ENCODE peak calls at places on chromosomes 12 and 14, in five cellular contexts. Q, L, S, E and J are unnamed samples. For H3K9me3 and H3K36me3, the result is how much of the 10 kb centered on the place peaks cover.

GRCh38 chr12:64006211-64006610 is 161.7 kb downstream of the SRGAP1 start:
- DNase-seq in Q (no peak), E (no peak), L (peak), S (no peak), J (no peak)

GRCh38 chr12:74849801-74850200 is 312.2 kb downstream of the ATXN7L3B start:
- DNase-seq in Q (no peak), E (no peak), L (no peak), S (no peak), J (peak)

GRCh38 chr14:91328313-91329050 is 84.0 kb upstream of the GPR68 start:
- DNase-seq in E (no peak), S (no peak), L (no peak), Q (no peak), J (no peak)

GRCh38 chr12:119781804-119782203 is 95.3 kb downstream of the CIT start:
- DNase-seq in Q (no peak), L (no peak), S (no peak), E (no peak), J (no peak)

GRCh38 chr14:106308839-106309389 is 782.5 kb downstream of the TMEM121 start:
- DNase-seq in Q (peak), L (no peak), E (peak), S (no peak), J (no peak)

GRCh38 chr12:8078400-8078799 is 3.7 kb upstream of the NECAP1 start:
- DNase-seq in E (peak), Q (peak), L (peak), S (peak), J (peak)

GRCh38 chr14:55957950-55958349 is 160.3 kb upstream of the PELI2 start:
- DNase-seq in Q (no peak), E (no peak), S (no peak), L (peak), J (no peak)

GRCh38 chr12:38386238-38386985 is 69.8 kb downstream of the ALG10B start:
- DNase-seq in L (no peak), Q (no peak), E (no peak), S (no peak), J (no peak)

GRCh38 chr12:95215925-95216324 is 1.3 kb downstream of the FGD6 start:
- DNase-seq in Q (no peak), S (no peak), E (no peak), L (peak), J (peak)

GRCh38 chr12:49912345-49912744 is 8.6 kb upstream of the FAIM2 start:
- DNase-seq in Q (no peak), L (no peak), S (no peak), E (no peak), J (no peak)

GRCh38 chr12:13175499-13175898 is 21.0 kb upstream of the EMP1 start:
- DNase-seq in L (peak), S (no peak), E (peak), Q (no peak), J (peak)

GRCh38 chr12:127133675-127134335 is 1133.2 kb upstream of the TMEM132C start:
- DNase-seq in Q (no peak), S (no peak), E (no peak), L (no peak), J (no peak)

GRCh38 chr12:124917135-124917840 is 2.8 kb upstream of the UBC start:
- DNase-seq in Q (peak), S (peak), L (peak), E (peak), J (peak)

GRCh38 chr14:36716614-36717184 is 55.0 kb downstream of the PAX9 start:
- DNase-seq in Q (no peak), E (no peak), L (no peak), S (no peak), J (no peak)

GRCh38 chr14:61025239-61026223 is 44.5 kb downstream of the SLC38A6 start:
- DNase-seq in L (peak), Q (peak), S (peak), E (peak), J (peak)

GRCh38 chr12:128190614-128191013 is 76.4 kb upstream of the TMEM132C start:
- DNase-seq in S (no peak), Q (no peak), E (no peak), L (no peak), J (peak)

GRCh38 chr14:91453744-91454143 is 36.1 kb upstream of the CCDC88C start:
- DNase-seq in Q (no peak), L (no peak), S (no peak), E (peak), J (no peak)

DNA sequence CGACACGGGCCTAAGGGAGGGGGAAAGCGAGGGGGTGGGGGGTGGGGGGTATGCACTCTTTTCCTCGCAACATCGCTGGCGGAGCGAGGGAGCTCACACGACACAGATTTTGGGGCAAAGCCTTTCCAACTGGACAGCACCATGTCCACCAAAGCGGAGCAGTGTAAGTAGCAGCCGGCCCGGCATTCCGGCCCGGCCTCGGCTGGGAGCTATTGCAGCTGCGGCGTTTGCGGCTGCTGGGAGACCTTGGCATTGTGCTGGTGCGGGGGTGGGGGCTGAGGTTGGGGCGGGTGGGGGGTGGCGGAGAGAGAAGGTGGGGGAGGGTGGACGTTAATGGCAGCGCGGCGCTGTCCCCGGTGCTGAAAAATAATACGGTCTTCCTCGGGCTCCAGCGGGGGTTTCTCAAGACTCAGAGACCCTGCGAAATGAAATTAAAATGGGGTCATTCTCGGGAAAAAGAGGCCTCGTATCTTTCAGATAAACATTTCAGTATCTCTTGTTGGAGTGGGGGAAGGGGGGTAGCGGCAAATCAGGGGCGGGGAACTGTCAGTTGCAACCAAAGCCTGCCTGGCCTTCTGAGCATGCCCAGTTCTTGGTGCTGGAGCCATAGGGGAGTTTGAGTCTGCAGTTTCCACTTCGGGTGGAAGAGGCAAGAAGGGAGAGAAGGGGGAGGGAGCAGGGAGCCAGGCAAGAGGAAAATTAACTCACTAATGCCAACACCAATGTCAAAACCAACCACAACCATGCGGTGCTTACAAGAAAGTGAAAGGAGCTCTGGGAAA is at the start of gene UNC79:
- DNase-seq in L (peak), S (no peak), E (no peak), Q (no peak), J (peak)
- H3K4me3 ChIP-seq in L (peak), S (no peak), E (no peak), Q (no peak), J (peak)

GRCh38 chr12:22372277-22372837 is 37.9 kb upstream of the ST8SIA1 start:
- DNase-seq in S (no peak), E (no peak), Q (no peak), L (no peak), J (no peak)
- H3K9me3 ChIP-seq in S (under half), E (under half), Q (under half), L (under half), J (under half)

GRCh38 chr14:103728721-103729120 is 13.1 kb downstream of the ZFYVE21 start:
- DNase-seq in E (no peak), L (no peak), Q (no peak), S (no peak), J (no peak)

GRCh38 chr14:103731481-103731880 is 15.9 kb downstream of the ZFYVE21 start:
- DNase-seq in L (no peak), Q (no peak), E (no peak), S (no peak), J (no peak)

GRCh38 chr14:103729496-103730448 is 14.2 kb downstream of the ZFYVE21 start:
- DNase-seq in Q (no peak), E (no peak), S (no peak), L (no peak), J (no peak)

GRCh38 chr14:103731916-103732867 is 16.6 kb downstream of the ZFYVE21 start:
- DNase-seq in S (no peak), E (no peak), L (no peak), Q (no peak), J (no peak)

DNA sequence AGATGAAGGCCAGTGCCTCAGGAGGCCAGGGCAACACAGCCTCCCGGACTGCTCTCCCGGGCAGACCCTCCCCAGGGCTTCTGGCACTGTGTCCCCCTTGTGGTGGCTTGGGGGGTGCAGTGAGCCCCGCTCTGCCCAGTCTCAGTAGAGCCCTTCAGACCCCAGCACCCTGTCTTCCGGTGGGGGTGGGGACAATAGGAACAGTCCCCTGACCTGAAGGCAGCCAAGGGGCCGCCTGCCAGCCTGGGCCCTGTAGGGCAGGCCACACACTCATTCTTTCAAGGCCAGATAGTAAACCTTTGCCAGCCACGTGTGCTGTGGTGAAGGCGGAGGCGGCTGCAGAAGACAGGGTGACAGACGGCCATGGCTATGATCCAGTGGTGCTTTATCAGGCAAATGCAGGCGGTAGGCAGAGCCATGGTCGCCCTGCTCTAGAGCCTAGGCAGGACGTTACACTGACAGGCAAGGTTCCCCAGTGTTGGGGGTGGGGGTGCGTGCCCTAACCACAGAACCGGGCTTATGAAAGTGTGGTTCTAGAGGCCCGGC is 15.0 kb downstream of the ZFYVE21 start:
- DNase-seq in Q (no peak), E (no peak), L (peak), S (peak), J (no peak)
- H3K36me3 ChIP-seq in Q (under half), E (under half), L (under half), S (under half), J (half or more)

DNA sequence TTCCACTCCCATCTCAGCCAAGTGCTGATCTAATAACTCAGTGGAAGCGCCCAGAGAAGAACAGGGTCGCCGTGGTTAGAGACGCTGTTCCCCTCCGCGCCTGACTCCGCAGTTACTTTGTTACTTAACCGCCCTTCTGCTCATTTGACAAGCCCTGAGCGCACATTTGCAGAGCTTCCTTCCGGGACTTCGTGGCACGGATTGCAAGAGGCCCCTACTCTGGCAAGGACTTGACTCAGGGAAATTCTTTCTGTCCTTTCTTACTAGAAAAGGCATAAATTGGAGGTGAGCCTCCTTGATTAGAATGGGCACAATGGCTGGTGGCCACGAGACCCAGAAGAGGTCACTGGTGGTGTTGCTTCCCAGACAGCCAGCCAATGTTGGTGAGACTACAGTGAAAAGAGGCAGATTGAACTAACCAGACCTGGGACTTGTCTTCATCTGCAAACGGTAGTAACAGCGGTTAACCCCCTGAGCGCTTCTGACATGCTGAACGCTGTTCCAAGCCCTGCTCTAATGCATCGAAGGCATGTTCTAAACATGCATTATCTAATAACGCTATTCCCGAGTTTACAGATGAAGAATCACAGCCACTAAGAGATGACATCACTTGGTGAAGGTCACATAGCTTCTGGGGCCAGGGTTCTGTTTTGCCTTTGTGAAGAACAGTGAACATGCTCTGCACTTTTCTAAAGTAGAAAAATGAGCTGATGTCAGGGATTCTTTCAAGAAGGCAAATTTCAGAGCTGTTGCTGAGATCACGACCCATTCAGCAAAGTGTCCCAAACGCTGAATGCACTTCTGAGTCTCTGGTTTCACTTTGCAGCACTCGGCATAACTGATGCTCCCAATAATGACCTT is 55.8 kb downstream of the FOS start:
- DNase-seq in E (peak), S (no peak), Q (peak), L (no peak), J (no peak)
- H3K4me3 ChIP-seq in E (no peak), S (no peak), Q (peak), L (no peak), J (peak)

GRCh38 chr12:56866493-56866892 is 67.7 kb downstream of the SDR9C7 start:
- DNase-seq in S (no peak), E (no peak), L (no peak), Q (no peak), J (no peak)
- H3K9me3 ChIP-seq in S (under half), E (under half), L (under half), Q (under half), J (half or more)

DNA sequence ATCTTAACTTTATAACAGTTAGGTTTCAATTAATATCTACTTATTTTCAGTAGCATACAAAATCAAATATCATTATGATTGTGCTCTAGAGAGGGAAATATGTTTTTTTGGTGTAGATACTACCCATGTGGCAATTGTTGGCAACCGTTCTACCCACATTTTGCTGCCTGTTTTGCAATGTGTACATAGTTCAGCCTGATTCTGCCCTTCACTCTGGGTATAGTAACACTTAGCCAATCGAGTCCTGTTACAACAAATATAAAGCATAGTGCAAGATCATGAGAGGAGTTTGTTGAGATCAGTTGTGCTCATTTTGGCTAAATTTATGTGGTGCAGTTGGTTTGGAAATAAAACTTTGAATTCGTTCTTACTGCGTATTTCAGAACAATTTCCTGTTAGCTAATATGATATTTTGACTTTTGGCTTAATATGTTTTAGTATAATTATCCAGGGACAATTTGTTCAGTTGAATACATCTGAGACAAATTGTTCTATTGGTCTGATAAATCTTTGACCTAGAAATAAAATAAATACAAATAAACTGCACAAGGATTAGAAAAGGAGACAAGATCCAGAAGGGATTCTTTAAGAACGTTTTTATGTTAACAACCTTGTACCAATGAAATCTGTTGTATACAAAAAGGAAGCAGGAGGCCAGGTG is 76.9 kb downstream of the ATF7IP start:
- DNase-seq in S (no peak), Q (no peak), E (no peak), L (no peak), J (peak)
- H3K36me3 ChIP-seq in S (under half), Q (under half), E (under half), L (under half), J (half or more)

GRCh38 chr12:33432992-33433391 is 6.6 kb downstream of the SYT10 start:
- DNase-seq in L (no peak), S (no peak), Q (no peak), E (no peak), J (peak)
- H3K4me3 ChIP-seq in L (no peak), S (no peak), Q (no peak), E (no peak), J (no peak)

DNA sequence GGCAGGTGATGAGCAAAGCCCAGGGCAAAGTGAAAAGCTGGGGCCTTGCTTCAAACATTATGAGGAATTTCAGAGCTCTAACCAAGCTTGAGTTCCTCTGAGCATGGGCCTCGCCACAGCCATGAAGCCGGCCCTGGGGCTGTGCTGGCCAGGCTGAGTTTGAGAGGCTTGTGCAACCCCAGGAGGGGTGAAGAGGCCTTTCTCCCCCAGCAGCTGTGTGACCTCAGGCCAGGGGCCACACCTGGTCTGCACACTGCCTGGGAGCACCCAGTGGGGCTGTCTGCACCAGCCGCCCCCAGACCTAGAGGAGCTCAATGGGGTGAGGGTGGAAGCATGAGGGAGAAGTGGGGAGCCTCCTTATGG is 204.9 kb upstream of the C14orf180 start:
- DNase-seq in L (no peak), S (no peak), Q (no peak), E (no peak), J (no peak)
- H3K9me3 ChIP-seq in L (under half), S (under half), Q (under half), E (under half), J (under half)

DNA sequence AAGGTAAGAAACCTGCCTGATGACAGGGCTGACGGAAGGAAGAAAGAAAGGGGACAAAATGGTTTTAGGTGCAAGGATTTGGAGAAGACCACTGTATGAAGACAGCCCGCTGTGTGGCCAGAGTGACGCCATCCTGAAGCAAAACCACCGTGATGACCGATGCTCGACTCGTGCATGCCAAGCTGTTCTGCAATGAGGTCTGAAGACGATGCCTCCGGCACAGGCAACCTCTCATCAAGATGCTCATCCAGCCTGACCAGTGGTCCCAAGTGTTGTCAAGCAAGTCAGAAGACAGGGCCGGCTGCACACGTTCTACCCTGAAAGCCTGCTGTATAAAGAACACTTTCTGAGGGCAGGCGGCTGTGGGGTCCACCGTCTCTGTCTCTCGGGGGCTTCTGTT is 34.8 kb downstream of the STX2 start:
- DNase-seq in S (no peak), Q (no peak), L (peak), E (no peak), J (no peak)
- H3K36me3 ChIP-seq in S (under half), Q (under half), L (under half), E (under half), J (half or more)

GRCh38 chr12:4269279-4269991 is 4.1 kb upstream of the CCND2 start:
- DNase-seq in S (peak), Q (peak), E (peak), L (peak), J (peak)
- H3K4me3 ChIP-seq in S (peak), Q (peak), E (peak), L (peak), J (peak)